ENCODE peak calls at places on chromosome 2, in five cellular contexts. T is tibial nerve, D is GM12878, N is pancreas, Q is ovary. E is an unnamed sample.
A peak's percentile ranks its signal among the peaks of the same experiment; 100 is the strongest.

GRCh38 chr2:1591461-1591770 is 152.9 kb downstream of the PXDN start:
- DNase-seq in T (no peak), D (no peak), N (no peak), Q (peak; percentile 65), E (no peak)

GRCh38 chr2:196601430-196602306 is 37.8 kb upstream of the CCDC150 start:
- DNase-seq in T (no peak), D (no peak), N (no peak), Q (no peak), E (peak; percentile 83)

GRCh38 chr2:188517549-188518255 is 226.0 kb downstream of the GULP1 start:
- DNase-seq in T (no peak), D (no peak), N (no peak), Q (no peak), E (no peak)

GRCh38 chr2:150047731-150048130 is 439.7 kb downstream of the RND3 start:
- DNase-seq in T (no peak), D (no peak), N (no peak), Q (no peak), E (no peak)

GRCh38 chr2:218010116-218010837 is 7.5 kb upstream of the TNS1 start:
- DNase-seq in T (no peak), D (no peak), N (peak; percentile 65), Q (peak; percentile 85), E (no peak)

GRCh38 chr2:237682901-237683670 is 55.7 kb downstream of the LRRFIP1 start:
- DNase-seq in T (no peak), D (no peak), N (no peak), Q (no peak), E (no peak)

GRCh38 chr2:239132156-239132709 is 268.6 kb downstream of the HDAC4 start:
- DNase-seq in T (no peak), D (no peak), N (no peak), Q (no peak), E (no peak)

GRCh38 chr2:217090024-217090473 is 230.2 kb upstream of the TNP1 start:
- DNase-seq in T (no peak), D (peak; percentile 82), N (no peak), Q (no peak), E (no peak)

GRCh38 chr2:119252186-119253113 is 28.8 kb downstream of the STEAP3 start:
- DNase-seq in T (no peak), D (no peak), N (no peak), Q (no peak), E (no peak)

DNA sequence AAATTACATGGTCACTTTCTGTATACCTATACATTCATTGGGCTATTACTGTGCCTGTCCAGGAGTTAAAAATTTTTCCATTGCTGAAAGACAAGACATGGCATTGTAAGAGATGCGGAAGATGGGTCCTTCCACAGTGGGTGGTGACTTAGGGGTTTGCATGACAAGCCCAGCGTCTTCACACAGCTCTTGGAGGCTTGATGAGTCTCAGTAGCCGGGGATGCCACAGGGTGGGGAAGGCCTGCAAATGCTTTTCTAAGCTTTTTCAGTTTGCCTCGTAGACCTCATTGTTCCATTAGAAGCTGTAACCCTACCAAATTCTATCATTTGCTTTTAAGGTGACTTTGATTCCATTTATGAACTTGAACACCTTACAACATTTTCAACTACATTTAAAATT is 18.1 kb upstream of the MAPRE3 start:
- DNase-seq in T (no peak), D (no peak), N (no peak), Q (no peak), E (no peak)
- H3K27me3 ChIP-seq in T (peaks cover 33% of the 10 kb centered on the region), D (peaks cover 2% of the 10 kb centered on the region), N (no peaks in the 10 kb centered on the region), Q (no peaks in the 10 kb centered on the region), E (no peaks in the 10 kb centered on the region)

DNA sequence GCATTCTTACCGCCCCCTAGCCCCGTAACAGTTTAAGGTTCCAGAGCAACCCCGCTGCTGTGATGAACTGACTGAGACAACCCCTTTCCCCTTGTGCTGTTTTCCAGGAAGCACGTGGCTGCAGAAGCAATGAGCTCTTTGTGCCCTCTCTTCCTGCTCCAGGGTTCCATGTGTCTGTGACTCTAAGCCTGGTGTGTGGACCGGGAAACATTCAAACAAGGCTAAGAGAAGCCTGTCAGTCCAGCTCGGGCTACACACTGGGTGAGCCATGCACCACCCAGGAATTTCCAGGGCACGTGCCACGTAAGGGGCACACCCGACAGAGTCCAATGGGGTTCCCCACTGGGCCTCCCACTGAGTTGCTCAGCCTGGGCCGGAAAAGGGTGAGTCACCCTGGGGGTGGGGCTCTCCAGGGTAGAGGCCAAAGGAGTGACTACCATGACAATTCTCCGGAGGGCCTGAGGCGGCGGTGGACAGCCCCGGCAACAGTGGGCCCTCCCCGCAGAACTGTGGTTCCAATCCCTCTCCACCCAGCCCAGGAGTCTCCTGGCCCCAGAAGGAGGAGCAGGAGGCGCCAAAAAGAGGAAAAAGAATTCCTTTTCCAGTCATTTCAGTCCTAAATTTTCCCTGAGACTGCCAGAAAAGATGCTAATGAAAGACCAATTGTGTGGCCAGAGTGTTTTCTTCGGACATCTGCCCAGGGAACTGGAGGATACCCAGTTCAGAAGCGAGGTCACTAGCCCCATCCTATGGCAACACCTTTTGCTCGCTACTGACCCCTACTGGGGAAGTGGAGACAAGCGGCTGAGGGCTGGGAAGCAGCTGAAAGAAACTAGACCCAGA is 157.8 kb upstream of the SLC1A4 start:
- DNase-seq in T (peak; percentile 78), D (peak; percentile 71), N (peak; percentile 82), Q (peak; percentile 54), E (peak; percentile 97)
- H3K27ac ChIP-seq in T (peak overlapping the region; percentile 57), D (peak overlapping the region; percentile 80), N (no peak overlapping the region), Q (no peak overlapping the region), E (peak overlapping the region; percentile 72)

GRCh38 chr2:109064660-109065306 is 64.2 kb upstream of the SH3RF3 start:
- DNase-seq in T (no peak), D (no peak), N (no peak), Q (no peak), E (no peak)
- H3K27me3 ChIP-seq in T (no peaks in the 10 kb centered on the region), D (no peaks in the 10 kb centered on the region), N (no peaks in the 10 kb centered on the region), Q (no peaks in the 10 kb centered on the region), E (no peaks in the 10 kb centered on the region)

GRCh38 chr2:174635747-174636399 is 38.3 kb upstream of the WIPF1 start:
- DNase-seq in T (no peak), D (no peak), N (no peak), Q (no peak), E (no peak)
- H3K27ac ChIP-seq in T (no peak overlapping the region), D (peak overlapping the region; percentile 91), N (no peak overlapping the region), Q (no peak overlapping the region), E (no peak overlapping the region)

GRCh38 chr2:2914252-2914651 is 463.4 kb downstream of the EIPR1 start:
- DNase-seq in T (no peak), D (no peak), N (no peak), Q (no peak), E (no peak)

GRCh38 chr2:2910259-2910658 is 467.4 kb downstream of the EIPR1 start:
- DNase-seq in T (no peak), D (no peak), N (no peak), Q (no peak), E (no peak)

GRCh38 chr2:2913601-2914120 is 464.0 kb downstream of the EIPR1 start:
- DNase-seq in T (no peak), D (no peak), N (no peak), Q (no peak), E (no peak)

GRCh38 chr2:2909086-2910035 is 468.3 kb downstream of the EIPR1 start:
- DNase-seq in T (no peak), D (no peak), N (no peak), Q (no peak), E (no peak)

GRCh38 chr2:2912731-2913130 is 464.9 kb downstream of the EIPR1 start:
- DNase-seq in T (no peak), D (no peak), N (no peak), Q (no peak), E (no peak)
- H3K27me3 ChIP-seq in T (no peaks in the 10 kb centered on the region), D (no peaks in the 10 kb centered on the region), N (no peaks in the 10 kb centered on the region), Q (no peaks in the 10 kb centered on the region), E (no peaks in the 10 kb centered on the region)